ENCODE peak calls at places on chromosomes 2 and 18, in nine cellular contexts. F is epithelial cell of esophagus, R is fibroblast of pulmonary artery, H is HL-60, A is fibroblast of the aortic adventitia, Z is K562, O is GM12878, M is colonic mucosa, W is PC-3. V is an unnamed sample.

GRCh38 chr18:70194227-70194890 is 11.1 kb downstream of the RTTN start:
- DNase-seq in F (no peak), R (no peak), H (no peak), A (no peak), Z (no peak), O (peak), M (no peak), W (no peak), V (no peak)

GRCh38 chr2:111135910-111136297 is 15.2 kb downstream of the BCL2L11 start:
- DNase-seq in F (no peak), R (peak), H (peak), A (peak), Z (peak), O (no peak), M (no peak), W (peak), V (peak)

GRCh38 chr2:77512521-77512920 is 9.7 kb downstream of the LRRTM4 start:
- DNase-seq in F (no peak), R (no peak), H (no peak), A (no peak), Z (no peak), O (no peak), M (no peak), W (peak), V (no peak)

GRCh38 chr2:72037322-72037721 is 110.3 kb downstream of the CYP26B1 start:
- DNase-seq in F (peak), R (no peak), H (no peak), A (no peak), Z (no peak), O (no peak), M (no peak), W (no peak), V (no peak)

GRCh38 chr2:46584134-46584533 is 104.8 kb downstream of the TMEM247 start:
- DNase-seq in F (no peak), R (no peak), H (no peak), A (no peak), Z (no peak), O (no peak), M (no peak), W (no peak), V (no peak)

GRCh38 chr2:232937278-232937906 is 67.3 kb downstream of the SNORC start:
- DNase-seq in F (peak), R (peak), H (peak), A (peak), Z (peak), O (no peak), M (no peak), W (peak), V (peak)

GRCh38 chr2:186570587-186570986 is 19.3 kb upstream of the ITGAV start:
- DNase-seq in F (peak), R (peak), H (no peak), A (peak), Z (no peak), O (no peak), M (no peak), W (peak), V (peak)

GRCh38 chr18:44898536-44898935 is 217.8 kb downstream of the SETBP1 start:
- DNase-seq in F (peak), R (no peak), H (no peak), A (no peak), Z (no peak), O (no peak), M (no peak), W (no peak), V (no peak)

GRCh38 chr2:110639972-110640371 is 37.9 kb downstream of the BUB1 start:
- DNase-seq in F (no peak), R (no peak), H (no peak), A (no peak), Z (no peak), O (no peak), M (no peak), W (no peak), V (no peak)

GRCh38 chr18:27899893-27900292 is 277.0 kb downstream of the CDH2 start:
- DNase-seq in F (no peak), R (no peak), H (no peak), A (no peak), Z (no peak), O (no peak), M (no peak), W (peak), V (peak)

GRCh38 chr2:127681976-127682857 is 6.9 kb upstream of the LIMS2 start:
- DNase-seq in F (no peak), R (no peak), H (no peak), A (no peak), Z (peak), O (no peak), M (no peak), W (no peak), V (peak)

GRCh38 chr2:52423655-52424054 is 1343.9 kb upstream of the CHAC2 start:
- DNase-seq in F (no peak), R (no peak), H (no peak), A (no peak), Z (no peak), O (no peak), M (no peak), W (no peak), V (no peak)

GRCh38 chr18:79599503-79599931 is 80.1 kb upstream of the CTDP1 start:
- DNase-seq in F (peak), R (peak), H (no peak), A (no peak), Z (no peak), O (no peak), M (no peak), W (peak), V (peak)

GRCh38 chr18:49898421-49898820 is 85.1 kb upstream of the ACAA2 start:
- DNase-seq in F (peak), R (peak), H (peak), A (peak), Z (peak), O (no peak), M (peak), W (peak), V (peak)

GRCh38 chr2:213279961-213280360 is 4.3 kb upstream of the SPAG16 start:
- DNase-seq in F (no peak), R (peak), H (no peak), A (peak), Z (no peak), O (no peak), M (no peak), W (no peak), V (no peak)

GRCh38 chr2:177391822-177392372 is 676 bp upstream of the AGPS start:
- DNase-seq in F (no peak), R (no peak), H (no peak), A (no peak), Z (no peak), O (no peak), M (no peak), W (no peak), V (no peak)

GRCh38 chr2:177393824-177394614 is 1.4 kb downstream of the AGPS start:
- DNase-seq in F (no peak), R (no peak), H (no peak), A (no peak), Z (no peak), O (no peak), M (no peak), W (peak), V (no peak)

GRCh38 chr2:177393381-177393780 is 808 bp downstream of the AGPS start:
- DNase-seq in F (peak), R (no peak), H (no peak), A (peak), Z (no peak), O (no peak), M (peak), W (peak), V (peak)

GRCh38 chr2:177394622-177395021 is 2.0 kb downstream of the AGPS start:
- DNase-seq in F (no peak), R (no peak), H (peak), A (no peak), Z (no peak), O (no peak), M (no peak), W (no peak), V (no peak)

GRCh38 chr2:177392373-177393246 is at the start of gene AGPS:
- DNase-seq in F (peak), R (peak), H (peak), A (peak), Z (peak), O (peak), M (peak), W (peak), V (peak)
- TF ChIP-seq CTCF in F (no peak), R (no peak), H (no peak), A (peak), Z (no peak), O (no peak), M (no peak), W (no peak), V (peak)

DNA sequence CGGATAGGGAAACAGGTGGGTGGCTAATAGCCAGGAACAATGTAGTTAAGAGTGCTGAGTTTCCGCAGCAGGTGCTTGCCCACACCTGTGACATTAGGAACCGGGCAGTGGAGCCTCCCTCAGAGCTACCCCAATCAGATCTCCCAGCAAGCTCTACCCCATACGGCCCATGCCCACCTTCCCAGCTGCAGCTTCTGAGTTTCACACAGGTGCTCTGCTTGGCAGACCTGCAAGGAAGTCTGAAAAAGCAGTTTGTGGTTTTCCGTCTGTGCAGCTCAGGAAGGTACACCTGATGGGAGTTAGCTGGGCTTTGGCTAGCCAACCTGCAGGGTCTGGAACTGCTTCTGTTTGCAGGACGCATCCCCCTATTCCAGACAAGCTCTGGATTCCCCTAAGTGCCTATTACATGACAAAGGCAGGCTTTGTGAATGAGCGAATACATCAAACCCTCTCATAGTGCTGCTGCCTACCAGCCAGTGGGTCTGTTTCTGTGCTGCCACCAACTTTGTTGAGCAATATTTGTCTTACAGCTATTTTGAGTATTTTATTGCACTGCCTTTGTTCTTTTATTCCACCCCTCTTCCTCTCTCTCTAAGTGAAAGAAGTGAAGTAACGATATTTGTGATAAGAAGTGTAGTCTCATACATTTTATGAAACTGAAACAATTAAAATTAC is 24.7 kb upstream of the CEP68 start:
- DNase-seq in F (no peak), R (peak), H (no peak), A (peak), Z (no peak), O (no peak), M (peak), W (peak), V (no peak)
- H3K4me3 ChIP-seq in F (no peak), R (no peak), H (no peak), A (no peak), Z (no peak), O (peak), M (peak), W (peak), V (no peak)

DNA sequence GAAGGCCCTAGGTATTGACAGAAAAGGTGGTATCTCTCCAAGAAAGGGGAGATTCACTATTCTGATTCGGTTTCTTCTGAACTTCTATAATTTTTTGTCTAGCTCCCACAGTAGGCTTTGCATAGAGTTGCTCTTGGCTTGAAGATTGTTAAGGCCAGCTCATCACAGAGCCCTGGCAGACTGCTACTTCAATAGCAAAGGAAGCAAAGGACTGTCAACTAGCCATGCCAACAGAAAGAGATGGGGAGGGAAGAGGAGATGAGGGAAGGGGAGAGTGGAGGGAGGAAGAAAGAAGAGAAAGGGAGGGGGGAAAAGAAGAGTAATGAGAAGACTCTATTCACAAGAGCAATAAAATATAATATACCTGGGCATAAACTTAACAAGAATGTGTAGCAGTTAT is 102.6 kb downstream of the LOXHD1 start:
- DNase-seq in F (no peak), R (no peak), H (no peak), A (no peak), Z (no peak), O (no peak), M (no peak), W (no peak), V (no peak)
- TF ChIP-seq CTCF in F (no peak), R (no peak), H (no peak), A (no peak), Z (no peak), O (no peak), M (no peak), W (no peak), V (no peak)

GRCh38 chr2:191701696-191702095 is 23.8 kb downstream of the NABP1 start:
- DNase-seq in F (no peak), R (no peak), H (no peak), A (peak), Z (no peak), O (no peak), M (no peak), W (no peak), V (peak)

GRCh38 chr2:191699341-191699945 is 21.5 kb downstream of the NABP1 start:
- DNase-seq in F (no peak), R (no peak), H (no peak), A (no peak), Z (no peak), O (no peak), M (no peak), W (peak), V (peak)

GRCh38 chr2:191705726-191706125 is 27.8 kb downstream of the NABP1 start:
- DNase-seq in F (no peak), R (no peak), H (no peak), A (no peak), Z (no peak), O (no peak), M (no peak), W (no peak), V (no peak)

GRCh38 chr2:191705084-191705483 is 27.1 kb downstream of the NABP1 start:
- DNase-seq in F (no peak), R (no peak), H (no peak), A (no peak), Z (no peak), O (no peak), M (no peak), W (no peak), V (no peak)

DNA sequence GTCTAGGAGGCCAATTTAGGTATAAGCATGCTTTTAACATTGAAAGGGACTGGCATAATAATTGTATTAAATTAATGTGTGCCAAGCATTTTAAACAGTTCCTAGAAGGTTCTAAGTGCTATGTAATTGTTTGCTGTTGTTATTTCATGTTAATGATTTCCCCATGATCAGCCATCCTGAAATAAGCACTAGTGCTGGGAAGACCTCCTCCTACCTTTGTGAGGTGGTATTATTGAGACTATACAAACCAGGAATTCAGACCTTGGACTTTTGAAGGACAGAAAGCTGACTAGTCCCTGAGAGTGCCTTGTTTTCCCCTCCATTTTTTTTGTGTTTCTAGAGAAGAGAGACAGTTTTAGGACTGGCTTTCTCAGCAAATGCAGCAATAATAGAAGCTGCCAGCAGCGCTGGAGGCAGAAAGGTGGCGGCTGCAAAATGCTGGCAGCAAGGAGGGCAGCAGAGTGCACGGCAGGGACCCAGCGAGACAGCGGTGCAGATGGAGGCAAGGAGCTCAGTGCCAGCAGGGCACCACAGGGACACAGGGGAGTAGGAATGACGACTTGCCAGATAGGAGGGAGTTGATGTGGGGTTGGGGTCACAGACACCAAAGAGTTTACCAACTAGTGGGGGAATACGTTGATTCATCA is 25.3 kb downstream of the NABP1 start:
- DNase-seq in F (no peak), R (no peak), H (no peak), A (no peak), Z (no peak), O (no peak), M (no peak), W (no peak), V (no peak)
- H3K4me3 ChIP-seq in F (no peak), R (no peak), H (no peak), A (no peak), Z (no peak), O (no peak), M (no peak), W (no peak), V (no peak)

DNA sequence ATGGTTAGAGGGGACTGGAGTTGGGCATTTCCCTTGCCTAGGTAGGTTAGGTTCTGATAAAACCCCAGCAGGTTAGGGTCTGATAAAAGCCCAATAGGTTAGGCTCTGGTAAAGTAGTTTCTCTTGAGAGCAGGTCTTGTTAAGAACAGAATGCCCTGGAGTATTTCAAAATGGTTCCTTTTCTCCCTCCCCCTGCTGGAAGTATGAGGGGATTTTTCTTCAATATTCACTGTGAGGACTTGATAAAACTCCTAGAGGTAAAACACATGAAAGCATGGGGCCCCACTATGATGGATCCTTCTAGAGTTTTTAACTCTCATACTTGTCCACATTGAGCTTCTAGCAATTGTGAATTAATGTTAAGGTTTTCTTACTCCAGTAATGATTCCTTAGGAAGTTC is 27.6 kb downstream of the ANKAR start:
- DNase-seq in F (no peak), R (peak), H (no peak), A (no peak), Z (no peak), O (no peak), M (no peak), W (peak), V (peak)
- TF ChIP-seq CTCF in F (no peak), R (peak), H (no peak), A (peak), Z (no peak), O (peak), M (no peak), W (peak), V (peak)

V was measured in fibroblast of villous mesenchyme.